ENCODE peak calls at places on chromosomes 3 and 15, in ten cellular contexts. M, F, T, A, Z, O, S, U, D and G are unnamed samples.
A peak's percentile ranks its signal among the peaks of the same experiment; 100 is the strongest.

GRCh38 chr3:12273045-12273695 is 15.7 kb upstream of the PPARG start:
- DNase-seq in M (no peak), F (no peak), T (peak; percentile 29), A (no peak), Z (no peak), O (no peak), S (no peak), U (no peak), D (no peak), G (no peak)

GRCh38 chr3:60036803-60037202 is 987.0 kb upstream of the CFAP20DC start:
- DNase-seq in M (no peak), F (no peak), T (no peak), A (no peak), Z (no peak), O (no peak), S (no peak), U (no peak), D (no peak), G (no peak)

GRCh38 chr3:139762307-139762706 is 84.5 kb upstream of the NMNAT3 start:
- DNase-seq in M (no peak), F (no peak), T (no peak), A (no peak), Z (no peak), O (no peak), S (peak; percentile 6), U (no peak), D (no peak), G (no peak)

GRCh38 chr15:31268911-31269784 is 57.5 kb upstream of the KLF13 start:
- DNase-seq in M (peak; percentile 8), F (no peak), T (no peak), A (no peak), Z (no peak), O (no peak), S (peak; percentile 1), U (peak; percentile 50), D (no peak), G (peak; percentile 33)

GRCh38 chr15:75584121-75584520 is 5.0 kb upstream of the PTPN9 start:
- DNase-seq in M (no peak), F (no peak), T (no peak), A (no peak), Z (no peak), O (no peak), S (no peak), U (no peak), D (no peak), G (no peak)

GRCh38 chr15:65638681-65639089 is 16.9 kb downstream of the SLC24A1 start:
- DNase-seq in M (no peak), F (no peak), T (peak; percentile 31), A (peak; percentile 86), Z (peak; percentile 81), O (no peak), S (peak; percentile 83), U (no peak), D (peak; percentile 35), G (no peak)

GRCh38 chr3:159859424-159859823 is 129.2 kb upstream of the IL12A start:
- DNase-seq in M (no peak), F (no peak), T (no peak), A (no peak), Z (no peak), O (no peak), S (no peak), U (no peak), D (no peak), G (no peak)

GRCh38 chr15:90400759-90401314 is 12.8 kb downstream of the IQGAP1 start:
- DNase-seq in M (peak; percentile 68), F (peak; percentile 21), T (peak; percentile 83), A (peak; percentile 86), Z (peak; percentile 94), O (no peak), S (peak; percentile 57), U (peak; percentile 87), D (peak; percentile 68), G (peak; percentile 80)

DNA sequence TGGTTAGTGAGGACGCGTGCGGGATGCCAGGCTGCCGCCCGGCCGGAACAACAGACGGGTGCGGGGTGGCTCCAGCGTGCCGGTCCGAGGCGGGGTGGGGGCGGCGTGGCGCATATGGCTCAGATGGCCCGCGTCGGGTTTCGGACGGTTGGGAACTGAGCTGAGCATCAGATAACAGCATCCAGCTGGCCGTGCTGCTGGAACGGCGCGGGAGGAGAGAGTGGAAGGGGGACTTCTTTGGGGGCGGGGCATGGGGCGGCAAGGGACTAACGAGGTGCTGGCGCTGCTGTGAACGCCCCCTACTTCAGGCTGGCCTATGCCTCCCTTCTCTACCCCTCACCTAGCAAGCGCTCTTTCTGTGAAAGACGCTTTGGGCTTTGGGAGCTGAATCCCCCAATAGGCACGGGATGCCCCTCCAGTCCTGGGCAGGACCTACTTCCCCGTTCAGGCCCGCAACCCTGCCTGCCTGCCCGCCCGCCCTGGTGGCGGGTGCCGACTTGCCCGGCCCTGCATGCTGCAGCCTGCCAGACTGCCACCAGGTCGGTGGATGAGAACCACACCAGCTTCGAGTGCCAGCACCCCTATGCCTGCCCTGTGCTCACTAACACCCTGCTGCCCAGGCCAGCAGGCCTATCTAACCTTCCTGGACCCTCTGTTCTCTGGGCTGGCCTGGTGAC is 541 bp downstream of the INKA1 start:
- DNase-seq in M (no peak), F (no peak), T (no peak), A (peak; percentile 67), Z (no peak), O (peak; percentile 56), S (peak; percentile 77), U (peak; percentile 73), D (peak; percentile 58), G (no peak)
- H3K36me3 ChIP-seq in M (peaks cover 13% of the 10 kb centered on the region), F (no peaks in the 10 kb centered on the region), T (no peaks in the 10 kb centered on the region), A (peaks cover 9% of the 10 kb centered on the region), Z (no peaks in the 10 kb centered on the region), O (no peaks in the 10 kb centered on the region), S (no peaks in the 10 kb centered on the region), U (no peaks in the 10 kb centered on the region), D (peaks cover 3% of the 10 kb centered on the region), G (no peaks in the 10 kb centered on the region)

GRCh38 chr3:158102219-158102612 is 4.0 kb downstream of the SHOX2 start:
- DNase-seq in M (no peak), F (no peak), T (no peak), A (no peak), Z (no peak), O (no peak), S (peak; percentile 2), U (no peak), D (no peak), G (no peak)

GRCh38 chr3:158100681-158101080 is 5.5 kb downstream of the SHOX2 start:
- DNase-seq in M (no peak), F (no peak), T (no peak), A (no peak), Z (no peak), O (no peak), S (peak; percentile 38), U (no peak), D (no peak), G (no peak)

GRCh38 chr3:158103131-158103955 is 2.9 kb downstream of the SHOX2 start:
- DNase-seq in M (peak; percentile 50), F (no peak), T (no peak), A (no peak), Z (no peak), O (peak; percentile 61), S (peak; percentile 66), U (no peak), D (no peak), G (no peak)

GRCh38 chr3:158102660-158103085 is 3.5 kb downstream of the SHOX2 start:
- DNase-seq in M (no peak), F (no peak), T (no peak), A (no peak), Z (no peak), O (no peak), S (peak; percentile 39), U (no peak), D (no peak), G (no peak)

GRCh38 chr3:158101330-158102218 is 4.6 kb downstream of the SHOX2 start:
- DNase-seq in M (no peak), F (no peak), T (no peak), A (no peak), Z (no peak), O (no peak), S (peak; percentile 13), U (no peak), D (no peak), G (no peak)
- H3K36me3 ChIP-seq in M (no peaks in the 10 kb centered on the region), F (no peaks in the 10 kb centered on the region), T (peaks cover 10% of the 10 kb centered on the region), A (peaks cover 48% of the 10 kb centered on the region), Z (no peaks in the 10 kb centered on the region), O (no peaks in the 10 kb centered on the region), S (no peaks in the 10 kb centered on the region), U (no peaks in the 10 kb centered on the region), D (no peaks in the 10 kb centered on the region), G (no peaks in the 10 kb centered on the region)

GRCh38 chr15:28182216-28182615 is 83.1 kb upstream of the OCA2 start:
- DNase-seq in M (no peak), F (no peak), T (no peak), A (no peak), Z (no peak), O (no peak), S (no peak), U (no peak), D (no peak), G (no peak)

GRCh38 chr15:28178727-28179126 is 79.6 kb upstream of the OCA2 start:
- DNase-seq in M (no peak), F (no peak), T (no peak), A (no peak), Z (no peak), O (no peak), S (no peak), U (no peak), D (no peak), G (no peak)

GRCh38 chr15:28179270-28179669 is 80.2 kb upstream of the OCA2 start:
- DNase-seq in M (no peak), F (no peak), T (no peak), A (no peak), Z (no peak), O (no peak), S (no peak), U (no peak), D (no peak), G (no peak)

GRCh38 chr15:28182731-28183130 is 83.6 kb upstream of the OCA2 start:
- DNase-seq in M (no peak), F (no peak), T (no peak), A (no peak), Z (no peak), O (no peak), S (no peak), U (no peak), D (no peak), G (no peak)

GRCh38 chr15:28181386-28181785 is 82.3 kb upstream of the OCA2 start:
- DNase-seq in M (no peak), F (no peak), T (peak; percentile 18), A (no peak), Z (no peak), O (no peak), S (no peak), U (no peak), D (no peak), G (no peak)
- H3K36me3 ChIP-seq in M (peaks cover 77% of the 10 kb centered on the region), F (peaks cover 5% of the 10 kb centered on the region), T (peaks cover 7% of the 10 kb centered on the region), A (peaks cover 82% of the 10 kb centered on the region), Z (peaks cover 31% of the 10 kb centered on the region), O (peaks cover 31% of the 10 kb centered on the region), S (no peaks in the 10 kb centered on the region), U (peaks cover 5% of the 10 kb centered on the region), D (peaks cover 35% of the 10 kb centered on the region), G (peaks cover 2% of the 10 kb centered on the region)

GRCh38 chr3:113663761-113664160 is 32.7 kb downstream of the USF3 start:
- DNase-seq in M (no peak), F (no peak), T (no peak), A (no peak), Z (no peak), O (no peak), S (no peak), U (no peak), D (no peak), G (no peak)

GRCh38 chr3:113662824-113663223 is 33.6 kb downstream of the USF3 start:
- DNase-seq in M (no peak), F (no peak), T (no peak), A (no peak), Z (no peak), O (no peak), S (no peak), U (no peak), D (no peak), G (no peak)

GRCh38 chr3:113668015-113668414 is 28.4 kb downstream of the USF3 start:
- DNase-seq in M (no peak), F (no peak), T (no peak), A (no peak), Z (no peak), O (no peak), S (no peak), U (no peak), D (no peak), G (no peak)

GRCh38 chr3:113663324-113663750 is 33.1 kb downstream of the USF3 start:
- DNase-seq in M (no peak), F (no peak), T (no peak), A (no peak), Z (no peak), O (no peak), S (no peak), U (no peak), D (no peak), G (peak; percentile 67)

DNA sequence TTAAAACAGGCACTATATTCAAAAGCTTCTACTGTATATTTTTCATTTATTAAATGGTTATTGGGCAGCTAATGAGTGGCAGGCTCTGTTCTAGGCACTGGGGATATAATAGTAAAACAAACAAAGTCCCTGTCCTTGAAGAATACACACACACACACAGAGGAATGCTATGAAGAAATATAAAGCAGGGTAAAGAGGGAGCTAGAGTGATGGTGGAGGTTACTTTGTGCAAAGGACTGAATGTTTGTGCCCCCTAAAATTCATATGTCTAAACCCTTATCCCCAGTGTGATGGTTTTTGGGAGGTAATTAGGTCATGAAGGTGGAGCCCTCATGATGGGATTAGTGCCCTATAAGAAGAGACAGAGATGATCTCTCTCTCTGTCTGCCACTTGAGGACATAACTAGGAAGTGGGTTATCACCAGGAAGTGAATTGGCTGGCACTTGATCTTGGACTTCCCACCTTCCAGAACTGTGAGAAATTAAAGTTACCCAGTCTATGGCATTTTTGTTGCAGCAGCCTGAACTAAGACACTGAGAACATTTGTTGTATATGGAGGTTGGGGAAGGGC is 31.8 kb downstream of the USF3 start:
- DNase-seq in M (no peak), F (no peak), T (no peak), A (no peak), Z (no peak), O (no peak), S (no peak), U (no peak), D (no peak), G (no peak)
- H3K36me3 ChIP-seq in M (peaks cover 21% of the 10 kb centered on the region), F (no peaks in the 10 kb centered on the region), T (peaks cover 4% of the 10 kb centered on the region), A (no peaks in the 10 kb centered on the region), Z (peaks cover 3% of the 10 kb centered on the region), O (peaks cover 5% of the 10 kb centered on the region), S (no peaks in the 10 kb centered on the region), U (no peaks in the 10 kb centered on the region), D (peaks cover 55% of the 10 kb centered on the region), G (peaks cover 2% of the 10 kb centered on the region)